ENCODE peak calls at places on chromosomes 5 and 9, in nine cellular contexts. E is fibroblast of pulmonary artery, A is gastrocnemius medialis, M is GM12865, T is HCT116, G is A549, H is fibroblast of mammary gland, W is astrocyte, B is mucosa of descending colon. N is an unnamed sample.

GRCh38 chr9:14926941-14927624 is 16.9 kb upstream of the FREM1 start:
- DNase-seq in H (no peak), B (no peak), E (no peak), W (no peak), A (no peak), G (no peak), M (no peak), T (no peak), N (no peak)

GRCh38 chr9:117403848-117404247 is 11.0 kb downstream of the ASTN2 start:
- DNase-seq in H (no peak), W (no peak), B (no peak), A (no peak), M (no peak), E (no peak), G (no peak), T (no peak), N (no peak)

GRCh38 chr5:113776832-113777525 is 263.5 kb downstream of the YTHDC2 start:
- DNase-seq in W (peak), T (no peak), E (peak), A (no peak), B (no peak), G (no peak), H (no peak), M (no peak), N (no peak)

GRCh38 chr9:126793686-126794417 is 11.0 kb upstream of the ZBTB43 start:
- DNase-seq in W (no peak), M (no peak), A (no peak), T (no peak), H (no peak), G (no peak), B (no peak), E (no peak), N (no peak)

GRCh38 chr5:68884893-68885292 is 208.9 kb upstream of the SLC30A5 start:
- DNase-seq in G (peak), B (no peak), W (no peak), E (peak), H (peak), A (no peak), T (peak), M (peak), N (no peak)

GRCh38 chr9:107007361-107007760 is 144.4 kb downstream of the ZNF462 start:
- DNase-seq in T (no peak), G (no peak), M (no peak), E (no peak), A (no peak), W (no peak), B (no peak), H (no peak), N (no peak)

GRCh38 chr5:181223729-181224389 is 778 bp downstream of the TRIM41 start:
- DNase-seq in E (no peak), A (no peak), W (peak), B (no peak), T (no peak), H (no peak), G (no peak), M (peak), N (no peak)

GRCh38 chr5:168301593-168302388 is 10.3 kb downstream of the WWC1 start:
- DNase-seq in H (no peak), W (no peak), B (peak), G (peak), M (no peak), A (no peak), T (peak), E (no peak), N (peak)

GRCh38 chr5:149731332-149731616 is 1.2 kb downstream of the PPARGC1B start:
- DNase-seq in T (no peak), H (no peak), W (no peak), G (no peak), E (no peak), M (no peak), B (peak), A (no peak), N (no peak)

GRCh38 chr5:8721536-8721935 is 824.3 kb downstream of the SEMA5A start:
- DNase-seq in B (no peak), M (no peak), T (no peak), W (peak), E (no peak), G (no peak), H (peak), A (no peak), N (no peak)

GRCh38 chr9:32873546-32873945 is 90.2 kb downstream of the TMEM215 start:
- DNase-seq in H (peak), T (no peak), B (no peak), W (no peak), G (no peak), A (no peak), M (no peak), E (no peak), N (no peak)

GRCh38 chr5:138466900-138467710 is 1.8 kb downstream of the EGR1 start:
- DNase-seq in E (peak), A (no peak), G (no peak), H (no peak), T (no peak), W (peak), B (peak), M (peak), N (no peak)

GRCh38 chr5:43400082-43400481 is 12.1 kb downstream of the CCL28 start:
- DNase-seq in H (peak), T (no peak), A (no peak), B (no peak), M (no peak), G (no peak), W (peak), E (peak), N (no peak)

GRCh38 chr5:112418412-112419049 is 546 bp downstream of the EPB41L4A start:
- DNase-seq in E (peak), W (no peak), T (no peak), B (peak), G (no peak), A (no peak), M (no peak), H (no peak), N (no peak)

GRCh38 chr9:19533373-19533772 is 124.6 kb downstream of the ACER2 start:
- DNase-seq in E (peak), W (peak), G (no peak), H (peak), M (no peak), T (no peak), B (no peak), A (no peak), N (peak)

GRCh38 chr5:150129813-150130492 is 25.7 kb downstream of the PDGFRB start:
- DNase-seq in G (peak), W (no peak), A (peak), T (peak), E (peak), M (peak), H (peak), B (peak), N (peak)

GRCh38 chr9:110997847-110998246 is 40.4 kb downstream of the LPAR1 start:
- DNase-seq in E (no peak), H (peak), T (no peak), M (no peak), W (peak), A (no peak), G (no peak), B (no peak), N (peak)

GRCh38 chr5:31181376-31181987 is 12.0 kb upstream of the CDH6 start:
- DNase-seq in B (no peak), T (no peak), G (no peak), H (no peak), A (no peak), W (no peak), M (no peak), E (no peak), N (no peak)

GRCh38 chr9:136848393-136849037 is 694 bp upstream of the PHPT1 start:
- DNase-seq in E (no peak), A (no peak), B (peak), G (peak), M (peak), H (peak), T (no peak), W (no peak), N (peak)

GRCh38 chr5:177447611-177448243 is 1.1 kb downstream of the PRR7 start:
- DNase-seq in T (peak), A (no peak), E (peak), G (peak), M (no peak), B (no peak), H (peak), W (peak), N (peak)

GRCh38 chr9:131162886-131163285 is 37.5 kb downstream of the NUP214 start:
- DNase-seq in T (no peak), E (no peak), W (no peak), A (no peak), M (no peak), H (no peak), B (no peak), G (no peak), N (no peak)

GRCh38 chr5:68757813-68758212 is 336.0 kb upstream of the SLC30A5 start:
- DNase-seq in G (no peak), T (no peak), M (no peak), B (peak), E (no peak), H (no peak), W (no peak), A (no peak), N (no peak)

GRCh38 chr5:76492819-76493189 is 89.7 kb downstream of the IQGAP2 start:
- DNase-seq in E (no peak), W (no peak), G (no peak), M (no peak), H (no peak), A (no peak), B (no peak), T (no peak), N (no peak)

GRCh38 chr5:34496258-34496657 is 159.9 kb upstream of the RAI14 start:
- DNase-seq in A (no peak), H (peak), G (no peak), M (no peak), B (no peak), W (no peak), E (no peak), T (no peak), N (no peak)

GRCh38 chr5:112014771-112015170 is 257.8 kb upstream of the NREP start:
- DNase-seq in H (no peak), E (no peak), M (no peak), B (no peak), A (no peak), W (no peak), G (no peak), T (no peak), N (no peak)

GRCh38 chr9:77063645-77064285 is 44.3 kb downstream of the FOXB2 start:
- DNase-seq in E (peak), T (peak), G (no peak), A (no peak), H (peak), B (no peak), M (no peak), W (peak), N (peak)

GRCh38 chr5:10451137-10451824 is 9.6 kb downstream of the ROPN1L start:
- DNase-seq in A (no peak), B (no peak), M (no peak), E (no peak), G (no peak), H (no peak), T (no peak), W (no peak), N (no peak)

GRCh38 chr5:94849324-94849723 is 230.9 kb downstream of the SLF1 start:
- DNase-seq in M (no peak), E (no peak), B (no peak), G (no peak), H (no peak), T (no peak), W (no peak), A (no peak), N (no peak)
- H3K4me3 ChIP-seq in M (no peak), E (no peak), B (no peak), G (no peak), H (no peak), T (no peak), W (no peak), A (no peak), N (no peak)

GRCh38 chr9:113187935-113188595 is 33.0 kb downstream of the FKBP15 start:
- DNase-seq in A (peak), M (no peak), W (peak), T (peak), B (no peak), G (peak), H (peak), E (peak), N (peak)
- H3K4me3 ChIP-seq in A (no peak), M (no peak), W (peak), T (no peak), B (no peak), G (no peak), H (peak), E (peak), N (no peak)

GRCh38 chr5:95669540-95669939 is 13.3 kb downstream of the SPATA9 start:
- DNase-seq in W (peak), H (peak), G (no peak), B (peak), A (peak), T (no peak), E (peak), M (no peak), N (peak)
- H3K4me3 ChIP-seq in W (no peak), H (no peak), G (no peak), B (no peak), A (no peak), T (no peak), E (no peak), M (no peak), N (no peak)

DNA sequence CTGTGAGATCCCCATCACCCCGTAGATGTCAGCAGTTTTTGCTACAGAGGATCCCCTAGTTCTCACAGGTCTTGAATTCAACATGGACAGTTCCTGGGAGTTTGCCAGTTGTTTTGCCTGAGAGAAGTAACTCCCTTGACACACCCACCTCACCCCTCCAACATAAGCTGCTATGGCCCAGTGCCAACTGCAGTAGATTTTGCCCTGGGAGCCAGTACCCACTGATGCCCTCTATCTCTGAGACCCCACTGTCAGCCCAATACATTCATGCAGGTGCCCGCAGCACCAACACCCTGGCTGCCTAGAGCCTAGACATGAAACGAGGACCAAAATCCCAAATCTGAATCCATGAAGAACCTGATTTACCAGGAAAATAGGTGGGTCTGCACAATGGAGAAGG is 583.9 kb upstream of the CTNND2 start:
- DNase-seq in W (no peak), G (no peak), H (no peak), E (no peak), T (no peak), B (no peak), A (no peak), M (no peak), N (no peak)
- H3K4me3 ChIP-seq in W (no peak), G (no peak), H (no peak), E (no peak), T (no peak), B (no peak), A (no peak), M (no peak), N (no peak)

GRCh38 chr5:120452471-120452870 is 11.6 kb upstream of the PRR16 start:
- DNase-seq in B (no peak), M (no peak), E (no peak), W (peak), A (no peak), T (no peak), G (no peak), H (peak), N (no peak)

GRCh38 chr5:120463026-120463770 is 902 bp upstream of the PRR16 start:
- DNase-seq in A (no peak), E (no peak), B (no peak), G (no peak), H (no peak), W (no peak), M (no peak), T (no peak), N (no peak)

GRCh38 chr5:120454094-120454798 is 9.9 kb upstream of the PRR16 start:
- DNase-seq in W (peak), A (no peak), G (no peak), M (no peak), B (no peak), E (peak), H (peak), T (no peak), N (peak)

GRCh38 chr5:120457839-120458507 is 6.1 kb upstream of the PRR16 start:
- DNase-seq in B (peak), T (peak), M (peak), E (peak), A (peak), H (peak), G (no peak), W (peak), N (peak)
- H3K4me3 ChIP-seq in B (no peak), T (peak), M (peak), E (peak), A (peak), H (no peak), G (peak), W (no peak), N (no peak)

DNA sequence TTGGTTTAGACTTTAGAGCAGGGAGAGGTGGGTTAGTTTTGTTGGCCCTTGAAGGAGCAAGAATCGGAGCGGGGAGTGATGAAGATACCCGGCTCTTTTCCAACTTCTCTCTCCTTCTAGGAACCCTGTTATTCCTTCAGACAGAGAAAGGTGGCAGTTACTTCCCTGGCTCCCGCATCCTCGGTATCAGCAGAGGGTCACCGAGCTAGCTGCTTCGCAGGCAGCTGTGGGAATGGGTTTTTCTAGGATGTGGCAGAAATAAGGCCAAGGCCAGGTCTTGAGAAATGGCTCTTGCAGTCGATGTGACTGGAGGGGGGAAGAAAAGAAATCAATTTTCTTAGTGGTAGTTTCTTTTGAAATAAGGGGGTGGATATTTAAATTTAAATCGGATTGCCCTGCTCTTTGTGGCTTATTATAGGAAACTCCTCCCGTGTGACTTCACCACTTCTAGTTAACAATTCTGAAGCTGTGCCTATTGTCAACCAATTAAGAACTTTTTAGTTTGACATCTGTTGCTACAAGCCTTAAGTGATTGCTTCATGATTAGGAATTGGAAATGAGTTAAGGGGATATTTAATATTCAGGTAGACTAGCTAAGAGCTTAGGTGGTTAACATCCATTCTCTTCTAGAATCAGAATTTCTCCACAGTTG is 1.4 kb downstream of the SAP30L start:
- DNase-seq in H (no peak), M (no peak), G (peak), A (no peak), W (no peak), T (no peak), B (no peak), E (no peak), N (peak)
- H3K4me3 ChIP-seq in H (peak), M (peak), G (peak), A (peak), W (peak), T (peak), B (no peak), E (peak), N (peak)

N was measured in MG63.